ENCODE peak calls at places on chromosomes 6 and 20, in seven cellular contexts. T is lower lobe of right lung, J is OCI-LY7, I is mesenchymal stem cell, U is GM23338, Q is psoas muscle, V is PC-9. B is an unnamed sample. For H3K4me1, the result is how much of the 10 kb centered on the place peaks cover.

GRCh38 chr6:1670711-1671462 is 61.2 kb downstream of the FOXC1 start:
- DNase-seq in T (no peak), Q (no peak), U (no peak), V (peak), J (no peak), I (no peak), B (no peak)

GRCh38 chr20:62815066-62815991 is 1.5 kb upstream of the COL9A3 start:
- DNase-seq in V (peak), U (peak), Q (no peak), I (peak), T (no peak), J (no peak), B (no peak)

GRCh38 chr6:39755231-39755630 is 30.0 kb upstream of the KIF6 start:
- DNase-seq in J (no peak), T (no peak), V (no peak), Q (no peak), I (peak), U (no peak), B (no peak)

GRCh38 chr6:81933089-81933488 is 180.6 kb upstream of the TENT5A start:
- DNase-seq in I (no peak), T (no peak), J (no peak), U (no peak), Q (no peak), V (no peak), B (no peak)

GRCh38 chr6:2658788-2659187 is 91.9 kb downstream of the MYLK4 start:
- DNase-seq in U (no peak), Q (no peak), T (no peak), V (peak), I (no peak), J (peak), B (no peak)

GRCh38 chr6:75748743-75749538 is at the start of gene MYO6:
- DNase-seq in J (peak), Q (peak), V (peak), T (peak), I (peak), U (peak), B (no peak)

GRCh38 chr6:91276315-91276714 is 689.4 kb upstream of the MAP3K7 start:
- DNase-seq in U (peak), I (peak), V (no peak), J (peak), T (no peak), Q (no peak), B (no peak)

GRCh38 chr20:53162251-53162835 is 190.2 kb downstream of the TSHZ2 start:
- DNase-seq in J (peak), Q (peak), U (peak), V (no peak), T (no peak), I (peak), B (no peak)

GRCh38 chr20:20019123-20019522 is 2.0 kb downstream of the NAA20 start:
- DNase-seq in J (no peak), V (peak), Q (no peak), U (no peak), I (no peak), T (no peak), B (no peak)

GRCh38 chr6:134447883-134448387 is 130.0 kb upstream of the SGK1 start:
- DNase-seq in I (no peak), U (no peak), Q (no peak), V (no peak), T (no peak), J (no peak), B (no peak)

GRCh38 chr6:6039946-6040509 is 33.3 kb upstream of the NRN1 start:
- DNase-seq in T (no peak), Q (no peak), I (no peak), U (no peak), J (no peak), V (no peak), B (no peak)

GRCh38 chr6:30097902-30098606 is 14.8 kb downstream of the TRIM31 start:
- DNase-seq in U (no peak), T (no peak), Q (no peak), J (no peak), V (peak), I (no peak), B (no peak)

GRCh38 chr6:3222506-3223038 is 4.9 kb downstream of the TUBB2B start:
- DNase-seq in Q (no peak), I (no peak), U (no peak), J (no peak), V (no peak), T (no peak), B (no peak)

GRCh38 chr20:32301719-32302506 is 24.5 kb downstream of the KIF3B start:
- DNase-seq in U (no peak), Q (no peak), T (no peak), V (no peak), J (no peak), I (no peak), B (no peak)

GRCh38 chr6:47416396-47417345 is 60.9 kb upstream of the CD2AP start:
- DNase-seq in J (no peak), Q (no peak), V (peak), T (no peak), U (no peak), I (no peak), B (no peak)

GRCh38 chr6:70507166-70507565 is 59.6 kb upstream of the SDHAF4 start:
- DNase-seq in I (no peak), Q (no peak), T (no peak), V (no peak), U (no peak), J (no peak), B (no peak)

GRCh38 chr20:14775778-14776177 is 438.4 kb upstream of the FLRT3 start:
- DNase-seq in I (peak), J (no peak), T (no peak), V (peak), Q (peak), U (no peak), B (no peak)

GRCh38 chr6:54698974-54699373 is 147.6 kb upstream of the FAM83B start:
- DNase-seq in T (no peak), V (peak), J (no peak), U (no peak), I (no peak), Q (no peak), B (no peak)

GRCh38 chr6:106056738-106057390 is 29.3 kb upstream of the PRDM1 start:
- DNase-seq in J (no peak), T (no peak), V (peak), U (no peak), Q (no peak), I (no peak), B (no peak)

GRCh38 chr6:32941412-32941784 is 570 bp upstream of the HLA-DMB start:
- DNase-seq in I (no peak), Q (no peak), J (peak), T (no peak), U (no peak), V (no peak), B (no peak)

GRCh38 chr6:158060447-158061360 is 79.0 kb downstream of the SYNJ2 start:
- DNase-seq in U (peak), V (peak), J (no peak), I (peak), T (peak), Q (peak), B (peak)

GRCh38 chr6:13398421-13398994 is 70.2 kb upstream of the TBC1D7 start:
- DNase-seq in T (no peak), Q (no peak), J (no peak), I (no peak), U (peak), V (no peak), B (no peak)

GRCh38 chr20:17568972-17569471 is 853 bp upstream of the DSTN start:
- DNase-seq in U (peak), V (peak), Q (peak), T (peak), I (peak), J (no peak), B (peak)

GRCh38 chr6:87832025-87832825 is 130.2 kb upstream of the AKIRIN2 start:
- DNase-seq in T (no peak), I (peak), J (peak), U (peak), V (no peak), Q (no peak), B (no peak)

GRCh38 chr6:167093406-167093921 is 29.4 kb upstream of the CCR6 start:
- DNase-seq in J (no peak), U (no peak), I (no peak), T (no peak), Q (no peak), V (no peak), B (no peak)
- H3K4me1 ChIP-seq in J (half or more), U (under half), I (under half), T (under half), Q (under half), V (under half), B (under half)

DNA sequence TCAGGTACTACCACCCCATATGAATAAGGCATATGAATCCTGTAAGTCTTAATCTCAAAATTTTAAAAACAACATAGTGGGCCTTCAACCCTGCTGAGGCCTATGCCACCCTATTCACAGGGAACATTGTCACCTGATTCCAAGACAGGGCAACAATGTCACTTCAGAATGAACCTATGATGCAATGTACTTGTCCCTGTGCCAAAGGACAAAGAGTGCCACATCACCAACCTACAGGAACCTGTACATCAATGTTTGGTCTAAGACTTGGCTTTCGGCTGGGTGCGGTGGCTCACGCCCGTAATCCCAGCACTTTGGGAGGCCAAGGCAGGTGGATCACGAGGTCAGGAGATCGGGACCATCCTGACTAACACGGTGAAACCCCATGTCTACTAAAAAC is 318.5 kb upstream of the JARID2 start:
- DNase-seq in T (no peak), J (no peak), I (no peak), V (no peak), U (no peak), Q (no peak), B (no peak)
- H3K4me1 ChIP-seq in T (under half), J (under half), I (under half), V (under half), U (under half), Q (under half), B (under half)

GRCh38 chr20:50523552-50524167 is 13.5 kb downstream of the PTPN1 start:
- DNase-seq in T (no peak), U (no peak), Q (no peak), J (no peak), V (no peak), I (no peak), B (no peak)

GRCh38 chr20:50520222-50520877 is 10.2 kb downstream of the PTPN1 start:
- DNase-seq in V (no peak), U (no peak), Q (no peak), J (no peak), I (no peak), T (no peak), B (no peak)

GRCh38 chr20:50521709-50522674 is 11.8 kb downstream of the PTPN1 start:
- DNase-seq in V (no peak), J (no peak), T (no peak), U (no peak), Q (no peak), I (no peak), B (no peak)

GRCh38 chr20:50519036-50519780 is 9.0 kb downstream of the PTPN1 start:
- DNase-seq in I (no peak), V (no peak), T (no peak), Q (no peak), J (no peak), U (no peak), B (no peak)

GRCh38 chr20:50521221-50521642 is 11.0 kb downstream of the PTPN1 start:
- DNase-seq in U (no peak), J (no peak), T (no peak), V (no peak), I (no peak), Q (no peak), B (no peak)
- H3K4me1 ChIP-seq in U (under half), J (under half), T (half or more), V (under half), I (under half), Q (half or more), B (half or more)

GRCh38 chr6:133333852-133334251 is 92.7 kb downstream of the EYA4 start:
- DNase-seq in U (no peak), T (no peak), V (no peak), I (no peak), J (no peak), Q (no peak), B (no peak)
- H3K4me1 ChIP-seq in U (under half), T (under half), V (under half), I (under half), J (under half), Q (under half), B (under half)

GRCh38 chr6:160394654-160395035 is 46.5 kb downstream of the SLC22A3 start:
- DNase-seq in U (no peak), J (no peak), T (no peak), I (no peak), V (no peak), Q (no peak), B (no peak)

GRCh38 chr6:160393966-160394653 is 45.9 kb downstream of the SLC22A3 start:
- DNase-seq in I (no peak), T (no peak), Q (no peak), J (no peak), U (peak), V (no peak), B (no peak)

GRCh38 chr6:160388922-160389321 is 40.7 kb downstream of the SLC22A3 start:
- DNase-seq in T (no peak), Q (no peak), J (no peak), I (no peak), V (no peak), U (no peak), B (no peak)

GRCh38 chr6:160395187-160395586 is 47.0 kb downstream of the SLC22A3 start:
- DNase-seq in V (no peak), I (no peak), Q (no peak), T (no peak), U (no peak), J (no peak), B (no peak)

GRCh38 chr6:160391419-160392116 is 43.4 kb downstream of the SLC22A3 start:
- DNase-seq in V (peak), U (no peak), J (no peak), I (peak), T (no peak), Q (no peak), B (no peak)
- H3K4me1 ChIP-seq in V (under half), U (under half), J (under half), I (under half), T (under half), Q (under half), B (half or more)

DNA sequence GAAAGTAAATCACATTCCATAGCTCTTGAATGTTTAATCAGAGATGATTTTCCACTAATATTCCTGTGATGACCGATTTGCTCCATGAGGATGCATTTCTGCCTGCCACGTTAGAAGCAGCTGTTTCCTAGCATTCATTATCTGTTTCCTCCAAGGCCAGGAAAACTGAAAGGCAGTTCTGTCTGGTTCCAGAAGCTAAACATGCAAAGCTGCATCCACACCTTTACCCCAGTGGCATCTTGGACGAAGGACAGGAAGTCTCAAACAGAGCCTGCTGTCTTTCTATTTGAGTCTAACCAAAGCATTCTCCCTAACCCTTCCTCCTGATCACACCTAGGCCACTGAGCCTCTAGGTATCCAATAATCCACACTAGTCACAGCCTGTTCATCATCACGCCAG is 27.6 kb downstream of the CNKSR3 start:
- DNase-seq in Q (no peak), J (no peak), I (no peak), T (no peak), V (no peak), U (no peak), B (no peak)
- H3K4me1 ChIP-seq in Q (under half), J (under half), I (under half), T (under half), V (under half), U (under half), B (half or more)